ENCODE peak calls at places on chromosome 15, in ten cellular contexts. A is heart right ventricle, N is endothelial cell, E is cardiac muscle cell, F is tibial artery, Y is omental fat pad, U is H9, C is cardiac fibroblast, K is lung, G is right lobe of liver. Q is an unnamed sample.

GRCh38 chr15:48547305-48547704 is 98.2 kb downstream of the FBN1 start:
- DNase-seq in A (no peak), Y (no peak), K (no peak), E (peak; percentile 79), U (no peak), C (peak; percentile 79), N (no peak), F (no peak), G (no peak), Q (no peak)

GRCh38 chr15:95284487-95284886 is 1046.0 kb upstream of the NR2F2 start:
- DNase-seq in A (no peak), F (no peak), E (no peak), G (no peak), Y (no peak), U (no peak), N (no peak), C (peak; percentile 26), K (no peak), Q (no peak)

GRCh38 chr15:42194502-42194901 is 13.6 kb downstream of the VPS39 start:
- DNase-seq in E (peak; percentile 68), F (peak; percentile 22), C (peak; percentile 53), U (no peak), K (no peak), A (no peak), N (no peak), Y (peak; percentile 31), G (no peak), Q (peak; percentile 16)

GRCh38 chr15:52008698-52009434 is 10.2 kb upstream of the MAPK6 start:
- DNase-seq in Y (no peak), K (no peak), F (no peak), N (peak; percentile 11), G (no peak), C (no peak), A (no peak), E (no peak), U (no peak), Q (no peak)

GRCh38 chr15:40511093-40511471 is 40.3 kb downstream of the CHST14 start:
- DNase-seq in F (no peak), K (no peak), C (no peak), N (no peak), Y (no peak), A (no peak), E (peak; percentile 14), U (no peak), G (no peak), Q (peak; percentile 52)

GRCh38 chr15:24858737-24859601 is 95.8 kb upstream of the SNRPN start:
- DNase-seq in A (no peak), Y (no peak), G (no peak), C (peak; percentile 8), U (peak; percentile 76), F (no peak), E (no peak), K (no peak), N (no peak), Q (no peak)

GRCh38 chr15:29945943-29946591 is 123.8 kb upstream of the TJP1 start:
- DNase-seq in N (no peak), Y (no peak), E (no peak), F (no peak), K (no peak), G (no peak), C (peak; percentile 17), U (no peak), A (no peak), Q (no peak)

GRCh38 chr15:43958894-43959330 is 132.1 kb downstream of the WDR76 start:
- DNase-seq in U (no peak), F (no peak), E (peak; percentile 42), N (no peak), G (no peak), K (no peak), Y (no peak), C (peak; percentile 51), A (no peak), Q (no peak)

GRCh38 chr15:28983432-28984311 is 97.9 kb downstream of the APBA2 start:
- DNase-seq in K (no peak), A (no peak), Y (no peak), E (no peak), C (no peak), G (no peak), N (no peak), U (peak; percentile 66), F (no peak), Q (no peak)

GRCh38 chr15:52134502-52135144 is 22.0 kb upstream of the BCL2L10 start:
- DNase-seq in E (no peak), G (peak; percentile 98), N (no peak), F (no peak), A (no peak), K (no peak), C (no peak), U (no peak), Y (no peak), Q (no peak)

GRCh38 chr15:101499863-101500713 is 10.6 kb upstream of the PCSK6 start:
- DNase-seq in G (peak; percentile 95), U (no peak), Y (no peak), A (peak; percentile 70), E (no peak), N (no peak), C (no peak), K (no peak), F (no peak), Q (peak; percentile 61)

GRCh38 chr15:40232625-40233070 is 6.2 kb upstream of the PAK6 start:
- DNase-seq in A (no peak), F (peak; percentile 60), E (peak; percentile 54), U (no peak), Y (no peak), C (peak; percentile 49), N (no peak), G (no peak), K (no peak), Q (no peak)

GRCh38 chr15:66151809-66152208 is 101.7 kb downstream of the MEGF11 start:
- DNase-seq in U (peak; percentile 78), K (no peak), F (no peak), A (no peak), G (no peak), N (no peak), C (no peak), E (no peak), Y (no peak), Q (no peak)

GRCh38 chr15:96262097-96262496 is 68.4 kb upstream of the NR2F2 start:
- DNase-seq in A (no peak), G (no peak), C (no peak), F (no peak), U (no peak), Y (no peak), K (no peak), E (no peak), N (no peak), Q (no peak)

GRCh38 chr15:71448688-71449114 is 333.4 kb downstream of the THSD4 start:
- DNase-seq in Y (no peak), U (peak; percentile 63), F (peak; percentile 38), C (peak; percentile 81), K (peak; percentile 56), E (peak; percentile 79), G (no peak), A (peak; percentile 62), N (peak; percentile 73), Q (peak; percentile 4)

GRCh38 chr15:62873203-62873602 is 169.3 kb upstream of the TPM1 start:
- DNase-seq in C (no peak), F (no peak), A (no peak), U (no peak), N (no peak), E (no peak), Y (no peak), K (no peak), G (no peak), Q (no peak)

GRCh38 chr15:99962006-99962561 is 228.8 kb upstream of the LYSMD4 start:
- DNase-seq in G (peak; percentile 26), U (no peak), K (no peak), F (no peak), C (no peak), N (no peak), A (no peak), E (no peak), Y (no peak), Q (no peak)

DNA sequence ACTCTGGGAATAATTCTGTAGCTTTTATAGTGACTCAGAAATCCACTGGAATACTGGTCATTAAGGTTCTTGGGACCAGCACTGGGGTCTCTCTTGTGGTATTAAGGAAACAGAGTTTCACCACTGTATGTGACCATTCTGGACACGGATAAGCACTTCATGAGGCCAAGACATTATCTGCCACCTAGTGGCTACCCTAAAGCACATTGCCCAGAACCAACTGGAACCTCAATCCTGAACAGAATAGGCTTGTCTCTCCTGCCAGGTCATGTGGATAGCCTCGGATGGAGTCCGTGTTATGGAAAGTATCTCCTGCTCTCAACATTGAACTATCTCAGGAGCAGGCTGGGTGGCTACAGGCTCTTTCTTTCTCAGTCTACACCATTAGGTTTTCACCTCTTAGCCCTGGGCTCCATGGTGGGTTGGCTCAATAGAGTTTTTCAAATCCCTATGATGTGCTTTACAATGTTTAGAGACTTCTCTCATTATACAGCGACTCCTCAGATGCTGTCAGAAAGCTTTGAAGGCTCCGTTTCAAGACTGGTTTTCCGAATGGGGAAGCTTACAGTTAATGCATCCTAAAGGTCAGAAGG is 167.6 kb upstream of the ST8SIA2 start:
- DNase-seq in U (peak; percentile 45), F (no peak), Y (no peak), E (peak; percentile 2), G (no peak), C (peak; percentile 12), A (no peak), K (no peak), N (peak; percentile 25), Q (no peak)
- TF ChIP-seq CTCF in U (peak; percentile 74), F (peak; percentile 24), Y (no peak), E (peak; percentile 21), G (peak; percentile 55), C (no peak), A (peak; percentile 21), K (peak; percentile 6), N (no peak), Q (peak; percentile 37)

GRCh38 chr15:82081904-82082810 is 36.3 kb upstream of the MEX3B start:
- DNase-seq in G (no peak), C (peak; percentile 76), Y (no peak), K (no peak), A (no peak), E (peak; percentile 86), U (peak; percentile 71), F (no peak), N (peak; percentile 28), Q (no peak)
- TF ChIP-seq CTCF in G (no peak), C (peak; percentile 15), Y (no peak), K (no peak), A (no peak), E (peak; percentile 24), U (peak; percentile 76), F (no peak), N (no peak), Q (no peak)

GRCh38 chr15:78640840-78641733 is at the start of gene CHRNB4:
- DNase-seq in U (peak; percentile 90), Y (no peak), K (no peak), G (no peak), A (no peak), C (peak; percentile 28), F (no peak), N (peak; percentile 48), E (peak; percentile 41), Q (peak; percentile 35)
- TF ChIP-seq CTCF in U (peak; percentile 48), Y (no peak), K (no peak), G (no peak), A (no peak), C (no peak), F (no peak), N (no peak), E (peak; percentile 21), Q (no peak)

DNA sequence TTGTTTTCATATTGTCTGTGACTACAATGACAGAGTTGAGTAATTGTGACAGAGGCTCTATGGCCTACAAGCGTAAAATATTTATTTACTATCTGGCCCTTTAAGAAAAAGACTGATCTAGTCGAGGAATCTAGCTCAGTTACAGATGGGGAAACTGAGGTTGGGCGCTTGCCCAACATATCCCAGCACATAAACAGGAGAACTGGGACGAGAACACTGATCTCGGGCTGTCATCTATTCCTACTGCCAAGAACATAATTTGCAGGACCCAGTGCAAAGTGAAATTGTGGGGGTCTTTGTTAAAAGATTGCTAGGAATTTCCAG is 1.9 kb downstream of the FES start:
- DNase-seq in C (no peak), G (no peak), U (no peak), K (no peak), F (no peak), A (no peak), N (no peak), E (no peak), Y (no peak), Q (no peak)
- TF ChIP-seq CTCF in C (no peak), G (no peak), U (no peak), K (no peak), F (no peak), A (no peak), N (peak; percentile 18), E (no peak), Y (no peak), Q (peak; percentile 39)